ENCODE peak calls at places on chromosomes 13 and 19, in five cellular contexts. D is mucosa of gallbladder, S is occipital lobe, Q is Ammon's horn, T is PC-9. Z is an unnamed sample.

GRCh38 chr19:33157906-33158305 is 26.0 kb downstream of the WDR88 start:
- DNase-seq in Q (no peak), D (no peak), S (no peak), T (no peak), Z (peak)

GRCh38 chr13:43087960-43088580 is 64.7 kb downstream of the DNAJC15 start:
- DNase-seq in T (no peak), Q (no peak), S (no peak), D (no peak), Z (no peak)

GRCh38 chr19:1377176-1377964 is 6.3 kb upstream of the NDUFS7 start:
- DNase-seq in S (no peak), D (no peak), T (no peak), Q (no peak), Z (no peak)

GRCh38 chr19:46753420-46754155 is 7.3 kb upstream of the STRN4 start:
- DNase-seq in Q (peak), D (peak), S (no peak), T (no peak), Z (no peak)

GRCh38 chr13:40192516-40193257 is 473.8 kb downstream of the FOXO1 start:
- DNase-seq in Q (no peak), T (no peak), S (no peak), D (no peak), Z (no peak)

GRCh38 chr13:34750078-34750703 is 191.9 kb upstream of the NBEA start:
- DNase-seq in Q (peak), S (peak), D (no peak), T (no peak), Z (no peak)

GRCh38 chr19:47729468-47729798 is 15.9 kb upstream of the NOP53 start:
- DNase-seq in Q (no peak), T (peak), S (no peak), D (peak), Z (peak)

GRCh38 chr13:21831654-21832324 is 160.9 kb downstream of the FGF9 start:
- DNase-seq in S (no peak), D (no peak), Q (no peak), T (no peak), Z (no peak)

GRCh38 chr19:12937243-12938053 is 961 bp upstream of the CALR start:
- DNase-seq in T (peak), Q (no peak), D (peak), S (no peak), Z (peak)

GRCh38 chr19:6250024-6250605 is 29.7 kb downstream of the MLLT1 start:
- DNase-seq in T (no peak), D (no peak), S (no peak), Q (no peak), Z (no peak)

GRCh38 chr13:72530471-72530870 is 197.0 kb downstream of the MZT1 start:
- DNase-seq in T (no peak), S (no peak), D (no peak), Q (no peak), Z (no peak)

GRCh38 chr19:33267706-33268105 is 34.6 kb downstream of the CEBPA start:
- DNase-seq in T (no peak), Q (no peak), S (no peak), D (no peak), Z (peak)

GRCh38 chr19:15563325-15563794 is 51.7 kb upstream of the CYP4F8 start:
- DNase-seq in Q (no peak), S (no peak), T (peak), D (peak), Z (no peak)

GRCh38 chr13:32660227-32660626 is 74.0 kb downstream of the PDS5B start:
- DNase-seq in S (no peak), D (no peak), T (no peak), Q (no peak), Z (no peak)

GRCh38 chr13:79937311-79938243 is 403.3 kb downstream of the SPRY2 start:
- DNase-seq in S (peak), D (no peak), T (no peak), Q (peak), Z (no peak)

GRCh38 chr19:17931532-17932191 is 1.2 kb upstream of the CCDC124 start:
- DNase-seq in Q (no peak), T (no peak), S (no peak), D (no peak), Z (no peak)

Z was measured in left lung.